ENCODE peak calls at places on chromosomes 2 and 18, in eight cellular contexts. E is effector CD8-positive, alpha-beta T cell; H is activated CD4-positive, alpha-beta T cell treated with anti-CD3 and anti-CD28 coated beads, Interleukin-2, amount 10 ng/mL, durations not matched to agents 7 days and 5 days; P is fibroblast of villous mesenchyme; C is T-helper 17 cell; B is mesendoderm; N is H7; R is GM23248. O is an unnamed sample.

GRCh38 chr2:27638709-27639108 is 9.9 kb downstream of the GPN1 start:
- DNase-seq in P (no peak), N (no peak), E (no peak), R (peak; percentile 93), C (no peak), H (no peak), B (no peak), O (no peak)

GRCh38 chr2:121218386-121218938 is 66.5 kb downstream of the TFCP2L1 start:
- DNase-seq in B (no peak), E (no peak), N (no peak), P (no peak), R (no peak), H (no peak), C (no peak), O (no peak)

GRCh38 chr2:11080253-11081115 is 74.8 kb upstream of the SLC66A3 start:
- DNase-seq in H (no peak), P (no peak), B (no peak), N (peak; percentile 51), E (no peak), C (no peak), R (no peak), O (peak; percentile 38)

GRCh38 chr18:67568166-67568565 is 51.6 kb upstream of the DSEL start:
- DNase-seq in N (peak; percentile 10), R (no peak), C (no peak), B (peak; percentile 46), H (no peak), P (no peak), E (no peak), O (no peak)

GRCh38 chr18:13555192-13555591 is 171.2 kb downstream of the FAM210A start:
- DNase-seq in N (no peak), R (no peak), P (no peak), E (no peak), C (no peak), B (no peak), H (no peak), O (no peak)

GRCh38 chr2:140122001-140122400 is 1341.8 kb upstream of the NXPH2 start:
- DNase-seq in B (peak; percentile 17), R (no peak), N (no peak), P (peak; percentile 4), E (no peak), H (no peak), C (no peak), O (no peak)

GRCh38 chr2:207227062-207227748 is 61.5 kb upstream of the KLF7 start:
- DNase-seq in R (peak; percentile 42), N (peak; percentile 78), B (peak; percentile 94), P (peak; percentile 52), E (no peak), C (no peak), H (no peak), O (no peak)

GRCh38 chr2:187169864-187170263 is 278.2 kb downstream of the CALCRL start:
- DNase-seq in P (no peak), N (no peak), R (no peak), H (no peak), E (no peak), C (no peak), B (no peak), O (no peak)

GRCh38 chr18:76528477-76529432 is 33.7 kb upstream of the ZNF516 start:
- DNase-seq in E (no peak), H (no peak), C (no peak), P (peak; percentile 86), B (peak; percentile 36), N (peak; percentile 62), R (peak; percentile 70), O (no peak)

GRCh38 chr2:214830794-214831346 is 21.4 kb upstream of the BARD1 start:
- DNase-seq in P (peak; percentile 52), C (no peak), B (peak; percentile 67), E (no peak), R (peak; percentile 47), N (peak; percentile 44), H (peak; percentile 9), O (no peak)

GRCh38 chr2:124908411-124908810 is 883.3 kb downstream of the CNTNAP5 start:
- DNase-seq in H (no peak), R (no peak), E (no peak), P (peak; percentile 12), C (no peak), N (no peak), B (no peak), O (no peak)

GRCh38 chr2:168116448-168116847 is 130.9 kb downstream of the STK39 start:
- DNase-seq in B (peak; percentile 73), P (peak; percentile 14), N (peak; percentile 26), C (no peak), E (no peak), H (no peak), R (peak; percentile 7), O (no peak)

GRCh38 chr18:23721711-23722479 is 32.6 kb downstream of the LAMA3 start:
- DNase-seq in H (no peak), P (peak; percentile 83), C (no peak), R (peak; percentile 24), B (peak; percentile 87), N (no peak), E (no peak), O (no peak)

GRCh38 chr2:53913721-53914120 is 54.0 kb upstream of the GPR75 start:
- DNase-seq in N (peak; percentile 2), P (peak; percentile 55), B (no peak), C (no peak), R (peak; percentile 83), E (no peak), H (peak; percentile 35), O (no peak)

GRCh38 chr2:238700122-238700457 is 147.8 kb upstream of the TWIST2 start:
- DNase-seq in E (no peak), H (no peak), B (no peak), P (peak; percentile 88), R (peak; percentile 90), N (no peak), C (no peak), O (peak; percentile 89)

GRCh38 chr2:27889774-27890145 is 427 bp downstream of the RBKS start:
- DNase-seq in B (no peak), R (peak; percentile 28), E (no peak), H (no peak), N (no peak), C (no peak), P (no peak), O (no peak)

GRCh38 chr2:95313296-95314265 is 16.4 kb downstream of the KCNIP3 start:
- DNase-seq in C (no peak), R (no peak), E (no peak), N (no peak), B (no peak), H (no peak), P (no peak), O (no peak)

GRCh38 chr2:201572822-201573493 is 70.3 kb downstream of the TMEM237 start:
- DNase-seq in C (no peak), H (no peak), B (no peak), R (no peak), E (no peak), P (no peak), N (no peak), O (no peak)

GRCh38 chr2:236798491-236798890 is 228.9 kb downstream of the ACKR3 start:
- DNase-seq in R (no peak), E (no peak), H (no peak), N (no peak), C (no peak), B (no peak), P (no peak), O (no peak)

GRCh38 chr2:40160730-40161129 is 291.2 kb downstream of the SLC8A1 start:
- DNase-seq in C (no peak), R (no peak), P (peak; percentile 76), B (no peak), N (no peak), H (no peak), E (no peak), O (no peak)

GRCh38 chr18:77129150-77129551 is 3.4 kb downstream of the MBP start:
- DNase-seq in P (peak; percentile 94), H (no peak), E (no peak), R (peak; percentile 92), N (no peak), B (no peak), C (no peak), O (no peak)

GRCh38 chr2:215529271-215529670 is 93.4 kb upstream of the FN1 start:
- DNase-seq in B (no peak), R (peak; percentile 81), E (no peak), C (no peak), N (no peak), P (no peak), H (no peak), O (no peak)

GRCh38 chr2:97763176-97763845 is 49.9 kb downstream of the ZAP70 start:
- DNase-seq in N (no peak), R (no peak), P (no peak), C (no peak), H (no peak), E (no peak), B (no peak), O (no peak)

GRCh38 chr2:24495451-24495850 is 4.4 kb downstream of the NCOA1 start:
- DNase-seq in E (no peak), P (no peak), B (no peak), N (no peak), R (no peak), H (no peak), C (no peak), O (no peak)

GRCh38 chr2:218607436-218608115 is at the start of gene PLCD4:
- DNase-seq in P (peak; percentile 77), R (peak; percentile 86), C (no peak), N (peak; percentile 65), E (no peak), B (peak; percentile 40), H (no peak), O (no peak)

GRCh38 chr18:48770243-48770642 is 180.5 kb downstream of the SMAD7 start:
- DNase-seq in R (no peak), E (no peak), B (no peak), H (no peak), N (no peak), P (no peak), C (no peak), O (no peak)

GRCh38 chr18:41829648-41830516 is 125.2 kb upstream of the PIK3C3 start:
- DNase-seq in C (no peak), N (no peak), B (no peak), R (no peak), H (no peak), P (peak; percentile 0), E (no peak), O (no peak)

GRCh38 chr2:127270663-127271062 is 23.3 kb downstream of the ERCC3 start:
- DNase-seq in N (no peak), R (no peak), H (no peak), P (no peak), C (no peak), E (no peak), B (no peak), O (no peak)

GRCh38 chr2:5594288-5594687 is 97.9 kb upstream of the SOX11 start:
- DNase-seq in B (no peak), R (no peak), E (no peak), N (no peak), P (no peak), H (no peak), C (no peak), O (no peak)

GRCh38 chr2:71576541-71576940 is 123.2 kb downstream of the DYSF start:
- DNase-seq in N (no peak), E (no peak), P (no peak), H (no peak), R (peak; percentile 20), C (no peak), B (no peak), O (peak; percentile 81)

GRCh38 chr2:7037340-7038333 is 120.4 kb downstream of the RNF144A start:
- DNase-seq in B (peak; percentile 75), P (peak; percentile 60), H (peak; percentile 58), C (no peak), E (peak; percentile 9), N (peak; percentile 80), R (peak; percentile 85), O (no peak)

GRCh38 chr2:240319855-240320560 is 115.5 kb upstream of the GPC1 start:
- DNase-seq in E (no peak), H (no peak), N (peak; percentile 74), P (peak; percentile 85), B (peak; percentile 13), R (peak; percentile 98), C (no peak), O (no peak)

GRCh38 chr2:8277921-8278571 is 403.8 kb upstream of the ID2 start:
- DNase-seq in E (no peak), P (no peak), N (no peak), C (no peak), B (no peak), H (no peak), R (no peak), O (no peak)

GRCh38 chr2:48756289-48756688 is 765 bp upstream of the LHCGR start:
- DNase-seq in B (no peak), R (no peak), P (no peak), H (no peak), E (no peak), C (no peak), N (no peak), O (no peak)

O was measured in right atrium auricular region.